ENCODE peak calls at places on chromosomes 4 and X, in seven cellular contexts. S, B, M, P, I, Y and Z are unnamed samples.

GRCh38 chrX:9859711-9860555 is 73.7 kb downstream of the SHROOM2 start:
- DNase-seq in S (peak), B (no peak), M (peak), P (no peak), I (no peak), Y (no peak), Z (peak)

GRCh38 chr4:17055788-17056187 is 157.3 kb upstream of the LDB2 start:
- DNase-seq in S (peak), B (no peak), M (no peak), P (peak), I (no peak), Y (no peak), Z (peak)

GRCh38 chrX:74349387-74349786 is 45.4 kb downstream of the ZCCHC13 start:
- DNase-seq in S (peak), B (no peak), M (no peak), P (no peak), I (no peak), Y (no peak), Z (peak)

GRCh38 chrX:114924846-114925245 is 92.6 kb downstream of the IL13RA2 start:
- DNase-seq in S (peak), B (no peak), M (no peak), P (no peak), I (no peak), Y (no peak), Z (peak)

GRCh38 chr4:95190751-95191436 is 357.9 kb downstream of the UNC5C start:
- DNase-seq in S (no peak), B (no peak), M (no peak), P (peak), I (no peak), Y (no peak), Z (no peak)

GRCh38 chr4:43132010-43132582 is 239.6 kb downstream of the GRXCR1 start:
- DNase-seq in S (peak), B (peak), M (peak), P (peak), I (no peak), Y (no peak), Z (peak)

GRCh38 chr4:55437356-55437796 is 41.6 kb downstream of the TMEM165 start:
- DNase-seq in S (no peak), B (peak), M (no peak), P (no peak), I (no peak), Y (no peak), Z (peak)

GRCh38 chr4:38948551-38948950 is 80.9 kb downstream of the FAM114A1 start:
- DNase-seq in S (peak), B (no peak), M (no peak), P (no peak), I (no peak), Y (peak), Z (peak)

GRCh38 chrX:154036513-154036912 is 16.8 kb upstream of the IRAK1 start:
- DNase-seq in S (no peak), B (no peak), M (peak), P (no peak), I (peak), Y (no peak), Z (no peak)

GRCh38 chrX:109934434-109934833 is 68.5 kb upstream of the TMEM164 start:
- DNase-seq in S (no peak), B (no peak), M (no peak), P (no peak), I (no peak), Y (no peak), Z (peak)

GRCh38 chr4:38092701-38093100 is 132.5 kb downstream of the PTTG2 start:
- DNase-seq in S (no peak), B (no peak), M (no peak), P (no peak), I (no peak), Y (no peak), Z (peak)

GRCh38 chrX:149365061-149365460 is 140.0 kb downstream of the IDS start:
- DNase-seq in S (peak), B (no peak), M (no peak), P (no peak), I (no peak), Y (no peak), Z (peak)

GRCh38 chr4:3679071-3679825 is 86.9 kb upstream of the ADRA2C start:
- DNase-seq in S (no peak), B (no peak), M (no peak), P (no peak), I (no peak), Y (peak), Z (no peak)